ENCODE peak calls at places on chromosomes 6 and 20, in six cellular contexts. Q is A549, N is HepG2, Y is endothelial cell of umbilical vein, V is GM12878, H is K562. B is an unnamed sample.

GRCh38 chr6:9623985-9624384 is 790.9 kb downstream of the TFAP2A start:
- DNase-seq in Q (no peak), N (no peak), Y (peak; percentile 4), V (no peak), H (no peak), B (no peak)

GRCh38 chr20:51661609-51662178 is 106.5 kb downstream of the ATP9A start:
- DNase-seq in Q (peak; percentile 76), N (peak; percentile 95), Y (peak; percentile 79), V (no peak), H (no peak), B (no peak)

GRCh38 chr6:32151131-32151884 is 431 bp downstream of the PRRT1 start:
- DNase-seq in Q (no peak), N (no peak), Y (no peak), V (no peak), H (no peak), B (no peak)

GRCh38 chr6:10309826-10310405 is 105.0 kb downstream of the TFAP2A start:
- DNase-seq in Q (no peak), N (no peak), Y (no peak), V (no peak), H (no peak), B (no peak)

GRCh38 chr20:59948828-59949720 is 8.9 kb downstream of the FAM217B start:
- DNase-seq in Q (peak; percentile 57), N (peak; percentile 63), Y (peak; percentile 57), V (no peak), H (peak; percentile 10), B (peak; percentile 79)

GRCh38 chr6:20672038-20672437 is 137.8 kb downstream of the CDKAL1 start:
- DNase-seq in Q (no peak), N (no peak), Y (no peak), V (no peak), H (no peak), B (no peak)

GRCh38 chr6:85644374-85644762 is 1.7 kb upstream of the SYNCRIP start:
- DNase-seq in Q (peak; percentile 9), N (no peak), Y (no peak), V (no peak), H (no peak), B (peak; percentile 44)

GRCh38 chr20:5000263-5001173 is 792 bp downstream of the SLC23A2 start:
- DNase-seq in Q (no peak), N (peak; percentile 54), Y (no peak), V (no peak), H (peak; percentile 21), B (peak; percentile 32)

GRCh38 chr6:33164665-33165373 is 27.4 kb downstream of the COL11A2 start:
- DNase-seq in Q (no peak), N (no peak), Y (no peak), V (no peak), H (no peak), B (no peak)

GRCh38 chr20:15362849-15363248 is 1025.4 kb upstream of the FLRT3 start:
- DNase-seq in Q (no peak), N (no peak), Y (no peak), V (no peak), H (no peak), B (no peak)

GRCh38 chr20:50911030-50911429 is 20.2 kb downstream of the ADNP start:
- DNase-seq in Q (no peak), N (no peak), Y (no peak), V (no peak), H (no peak), B (no peak)

GRCh38 chr20:25310921-25311728 is 63.2 kb downstream of the PYGB start:
- DNase-seq in Q (no peak), N (peak; percentile 55), Y (no peak), V (no peak), H (no peak), B (no peak)

GRCh38 chr20:41063442-41063841 is 34.8 kb downstream of the TOP1 start:
- DNase-seq in Q (no peak), N (no peak), Y (no peak), V (no peak), H (no peak), B (no peak)

GRCh38 chr20:12152996-12153395 is 235.3 kb downstream of the BTBD3 start:
- DNase-seq in Q (no peak), N (peak; percentile 6), Y (no peak), V (no peak), H (no peak), B (no peak)

GRCh38 chr6:33416386-33417126 is 1.4 kb downstream of the CUTA start:
- DNase-seq in Q (no peak), N (no peak), Y (no peak), V (no peak), H (no peak), B (no peak)

GRCh38 chr6:39777661-39778060 is 14.5 kb upstream of the DAAM2 start:
- DNase-seq in Q (no peak), N (no peak), Y (no peak), V (no peak), H (no peak), B (no peak)

GRCh38 chr20:3808141-3808479 is 12.0 kb downstream of the CDC25B start:
- DNase-seq in Q (peak; percentile 99), N (peak; percentile 61), Y (peak; percentile 86), V (no peak), H (no peak), B (no peak)

DNA sequence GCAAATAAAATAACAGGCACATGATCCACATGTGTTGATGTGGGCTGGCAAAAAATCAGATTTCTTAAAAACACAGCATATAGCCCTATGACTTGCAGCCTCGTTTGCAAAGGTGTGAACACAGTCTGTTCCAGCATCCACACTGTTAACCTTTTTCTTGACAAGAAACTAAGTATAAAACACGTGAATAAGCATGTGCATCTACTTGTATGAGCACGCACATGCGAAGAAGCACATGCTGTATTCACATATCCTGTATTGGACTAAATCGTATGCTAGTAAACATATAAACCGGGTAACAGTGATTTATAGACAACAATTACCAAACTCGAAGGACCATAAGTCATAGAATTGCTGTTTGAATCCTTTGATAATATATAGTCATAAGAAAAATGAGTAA is 218.7 kb downstream of the HDGFL1 start:
- DNase-seq in Q (no peak), N (no peak), Y (no peak), V (no peak), H (no peak), B (no peak)
- TF ChIP-seq CTCF in Q (no peak), N (no peak), Y (no peak), V (no peak), H (no peak), B (no peak)

GRCh38 chr6:26020291-26020982 is 57.8 kb downstream of the TRIM38 start:
- DNase-seq in Q (peak; percentile 92), N (no peak), Y (peak; percentile 96), V (peak; percentile 93), H (peak; percentile 79), B (peak; percentile 87)

GRCh38 chr6:26019261-26019845 is 56.8 kb downstream of the TRIM38 start:
- DNase-seq in Q (no peak), N (no peak), Y (no peak), V (no peak), H (no peak), B (no peak)

GRCh38 chr6:26020983-26021349 is 58.4 kb downstream of the TRIM38 start:
- DNase-seq in Q (peak; percentile 75), N (no peak), Y (no peak), V (no peak), H (no peak), B (peak; percentile 81)

GRCh38 chr6:26016326-26017275 is 54.0 kb downstream of the TRIM38 start:
- DNase-seq in Q (no peak), N (no peak), Y (peak; percentile 18), V (no peak), H (no peak), B (no peak)

GRCh38 chr6:26017567-26017966 is 55.0 kb downstream of the TRIM38 start:
- DNase-seq in Q (no peak), N (no peak), Y (peak; percentile 87), V (no peak), H (no peak), B (peak; percentile 43)
- TF ChIP-seq POLR2A in Q (no peak), N (no peak), Y (peak; percentile 84), V (peak; percentile 71), H (no peak), B (no peak)

DNA sequence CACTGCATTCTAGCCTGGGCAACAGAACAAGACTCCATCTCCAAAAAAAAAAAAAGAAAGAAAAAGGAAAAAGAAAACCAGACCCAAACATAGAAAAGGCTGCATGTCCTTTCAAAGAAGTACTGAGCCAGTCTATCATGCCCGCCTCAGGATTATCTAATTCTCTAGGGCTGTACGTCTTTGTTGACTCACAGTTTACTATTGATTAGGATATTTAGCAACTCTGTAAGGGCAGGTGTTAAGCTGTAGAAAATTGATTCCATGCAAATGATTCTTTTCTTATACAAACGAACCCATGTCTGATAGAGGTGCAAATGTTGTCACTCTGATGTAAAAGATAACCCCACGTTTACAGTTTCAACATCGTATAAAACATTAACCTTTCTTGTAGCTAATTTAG is 209.0 kb downstream of the TTLL2 start:
- DNase-seq in Q (no peak), N (no peak), Y (no peak), V (no peak), H (no peak), B (no peak)
- TF ChIP-seq MYC in Q (no peak), N (no peak), Y (no peak), V (no peak), H (no peak), B (no peak)

DNA sequence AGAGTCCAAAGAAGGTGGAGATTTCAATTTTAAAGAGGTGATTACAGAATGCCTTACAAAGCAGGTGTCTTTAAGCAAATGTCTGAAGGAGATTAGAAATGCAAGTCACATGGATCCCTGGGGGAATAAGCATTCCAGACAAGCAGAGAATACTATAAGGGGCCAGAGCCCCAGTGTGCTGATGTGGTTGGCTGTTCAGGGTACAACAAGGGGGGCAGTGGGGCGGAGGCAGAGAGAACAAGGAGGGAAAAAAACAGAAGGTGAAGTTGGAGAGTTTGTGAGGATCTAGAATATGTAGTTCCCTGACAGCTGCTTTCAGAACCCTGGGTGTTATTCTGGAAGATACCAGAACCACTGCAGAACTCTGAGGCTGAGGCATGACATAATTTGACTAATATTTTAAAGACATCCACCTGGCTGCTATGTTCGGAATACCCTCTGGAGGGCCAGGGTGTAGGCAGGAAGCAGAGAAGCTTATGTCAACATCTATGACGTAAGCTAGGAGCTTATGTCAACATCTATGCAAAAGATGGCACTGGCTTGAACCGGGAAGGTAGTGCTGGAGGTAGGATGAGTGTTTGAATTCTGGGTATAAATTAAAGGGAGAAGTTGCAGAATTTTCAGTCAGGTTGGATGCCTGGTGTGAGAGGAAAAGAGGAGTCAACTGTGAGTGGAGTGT is 276.3 kb upstream of the AGPAT4 start:
- DNase-seq in Q (peak; percentile 73), N (peak; percentile 30), Y (no peak), V (no peak), H (peak; percentile 31), B (peak; percentile 19)
- TF ChIP-seq CTCF in Q (no peak), N (no peak), Y (no peak), V (no peak), H (peak; percentile 17), B (no peak)

GRCh38 chr20:31475032-31475431 is at the start of the genes DEFB124 and REM1:
- DNase-seq in Q (no peak), N (no peak), Y (no peak), V (no peak), H (no peak), B (no peak)
- TF ChIP-seq POLR2A in Q (no peak), N (no peak), Y (no peak), V (no peak), H (no peak), B (no peak)